ENCODE peak calls at places on chromosomes 13 and 19, in six cellular contexts. One of them, this sample, is unnamed.

GRCh38 chr19:38270587-38271167 is 6.3 kb downstream of the SPINT2 start:
- DNase-seq in uterus: no peak
- DNase-seq in aorta: no peak
- DNase-seq in transverse colon: no peak
- DNase-seq in ovary: no peak
- DNase-seq in CD8-positive, alpha-beta T cell: no peak
- DNase-seq in this sample: no peak

GRCh38 chr13:95607363-95607762 is 37.1 kb downstream of the DZIP1 start:
- DNase-seq in uterus: no peak
- DNase-seq in aorta: no peak
- DNase-seq in transverse colon: no peak
- DNase-seq in ovary: no peak
- DNase-seq in CD8-positive, alpha-beta T cell: no peak
- DNase-seq in this sample: no peak

GRCh38 chr19:6773323-6773931 is 919 bp downstream of the VAV1 start:
- DNase-seq in uterus: no peak
- DNase-seq in aorta: peak; percentile 77
- DNase-seq in transverse colon: peak; percentile 61
- DNase-seq in ovary: no peak
- DNase-seq in CD8-positive, alpha-beta T cell: peak; percentile 70
- DNase-seq in this sample: no peak

GRCh38 chr19:34131100-34131499 is 41.2 kb upstream of the LSM14A start:
- DNase-seq in uterus: no peak
- DNase-seq in aorta: no peak
- DNase-seq in transverse colon: no peak
- DNase-seq in ovary: no peak
- DNase-seq in CD8-positive, alpha-beta T cell: no peak
- DNase-seq in this sample: no peak

GRCh38 chr13:110950819-110951570 is 36.1 kb upstream of the ANKRD10 start:
- DNase-seq in uterus: no peak
- DNase-seq in aorta: no peak
- DNase-seq in transverse colon: no peak
- DNase-seq in ovary: no peak
- DNase-seq in CD8-positive, alpha-beta T cell: no peak
- DNase-seq in this sample: no peak

GRCh38 chr13:34571716-34572115 is 370.4 kb upstream of the NBEA start:
- DNase-seq in uterus: no peak
- DNase-seq in aorta: no peak
- DNase-seq in transverse colon: no peak
- DNase-seq in ovary: no peak
- DNase-seq in CD8-positive, alpha-beta T cell: no peak
- DNase-seq in this sample: no peak

GRCh38 chr13:82817133-82817532 is 1065.1 kb downstream of the SLITRK1 start:
- DNase-seq in uterus: no peak
- DNase-seq in aorta: no peak
- DNase-seq in transverse colon: no peak
- DNase-seq in ovary: no peak
- DNase-seq in CD8-positive, alpha-beta T cell: no peak
- DNase-seq in this sample: no peak

GRCh38 chr13:75910591-75910990 is 274.5 kb downstream of the LMO7 start:
- DNase-seq in uterus: no peak
- DNase-seq in aorta: no peak
- DNase-seq in transverse colon: no peak
- DNase-seq in ovary: no peak
- DNase-seq in CD8-positive, alpha-beta T cell: no peak
- DNase-seq in this sample: no peak

GRCh38 chr13:98664924-98665637 is 87.4 kb downstream of the SLC15A1 start:
- DNase-seq in uterus: no peak
- DNase-seq in aorta: no peak
- DNase-seq in transverse colon: no peak
- DNase-seq in ovary: no peak
- DNase-seq in CD8-positive, alpha-beta T cell: no peak
- DNase-seq in this sample: no peak

GRCh38 chr13:72782717-72783116 is 784 bp downstream of the PIBF1 start:
- DNase-seq in uterus: no peak
- DNase-seq in aorta: no peak
- DNase-seq in transverse colon: no peak
- DNase-seq in ovary: no peak
- DNase-seq in CD8-positive, alpha-beta T cell: no peak
- DNase-seq in this sample: no peak

GRCh38 chr19:50333235-50333736 is 4.1 kb upstream of the KCNC3 start:
- DNase-seq in uterus: peak; percentile 55
- DNase-seq in aorta: peak; percentile 92
- DNase-seq in transverse colon: peak; percentile 88
- DNase-seq in ovary: peak; percentile 47
- DNase-seq in CD8-positive, alpha-beta T cell: peak; percentile 88
- DNase-seq in this sample: peak; percentile 92

GRCh38 chr19:2691951-2692350 is 10.5 kb downstream of the GNG7 start:
- DNase-seq in uterus: no peak
- DNase-seq in aorta: no peak
- DNase-seq in transverse colon: no peak
- DNase-seq in ovary: no peak
- DNase-seq in CD8-positive, alpha-beta T cell: no peak
- DNase-seq in this sample: no peak

GRCh38 chr19:36128392-36128736 is 11.5 kb upstream of the CAPNS1 start:
- DNase-seq in uterus: no peak
- DNase-seq in aorta: no peak
- DNase-seq in transverse colon: peak; percentile 64
- DNase-seq in ovary: no peak
- DNase-seq in CD8-positive, alpha-beta T cell: no peak
- DNase-seq in this sample: no peak

GRCh38 chr13:24931450-24932217 is 164.3 kb upstream of the PABPC3 start:
- DNase-seq in uterus: no peak
- DNase-seq in aorta: no peak
- DNase-seq in transverse colon: no peak
- DNase-seq in ovary: no peak
- DNase-seq in CD8-positive, alpha-beta T cell: no peak
- DNase-seq in this sample: no peak

GRCh38 chr19:38898788-38899446 is 501 bp downstream of the SIRT2 start:
- DNase-seq in uterus: peak; percentile 31
- DNase-seq in aorta: no peak
- DNase-seq in transverse colon: no peak
- DNase-seq in ovary: no peak
- DNase-seq in CD8-positive, alpha-beta T cell: no peak
- DNase-seq in this sample: peak; percentile 61

GRCh38 chr13:25286308-25286968 is 850 bp downstream of the MTMR6 start:
- DNase-seq in uterus: no peak
- DNase-seq in aorta: no peak
- DNase-seq in transverse colon: peak; percentile 44
- DNase-seq in ovary: no peak
- DNase-seq in CD8-positive, alpha-beta T cell: peak; percentile 53
- DNase-seq in this sample: no peak

GRCh38 chr19:47587295-47587694 is 14.3 kb upstream of the ZNF541 start:
- DNase-seq in uterus: no peak
- DNase-seq in aorta: peak; percentile 49
- DNase-seq in transverse colon: no peak
- DNase-seq in ovary: no peak
- DNase-seq in CD8-positive, alpha-beta T cell: no peak
- DNase-seq in this sample: no peak

GRCh38 chr19:47580397-47580796 is 7.4 kb upstream of the ZNF541 start:
- DNase-seq in uterus: no peak
- DNase-seq in aorta: no peak
- DNase-seq in transverse colon: no peak
- DNase-seq in ovary: no peak
- DNase-seq in CD8-positive, alpha-beta T cell: no peak
- DNase-seq in this sample: no peak

GRCh38 chr19:47581605-47582319 is 8.8 kb upstream of the ZNF541 start:
- DNase-seq in uterus: no peak
- DNase-seq in aorta: peak; percentile 31
- DNase-seq in transverse colon: no peak
- DNase-seq in ovary: no peak
- DNase-seq in CD8-positive, alpha-beta T cell: no peak
- DNase-seq in this sample: no peak

DNA sequence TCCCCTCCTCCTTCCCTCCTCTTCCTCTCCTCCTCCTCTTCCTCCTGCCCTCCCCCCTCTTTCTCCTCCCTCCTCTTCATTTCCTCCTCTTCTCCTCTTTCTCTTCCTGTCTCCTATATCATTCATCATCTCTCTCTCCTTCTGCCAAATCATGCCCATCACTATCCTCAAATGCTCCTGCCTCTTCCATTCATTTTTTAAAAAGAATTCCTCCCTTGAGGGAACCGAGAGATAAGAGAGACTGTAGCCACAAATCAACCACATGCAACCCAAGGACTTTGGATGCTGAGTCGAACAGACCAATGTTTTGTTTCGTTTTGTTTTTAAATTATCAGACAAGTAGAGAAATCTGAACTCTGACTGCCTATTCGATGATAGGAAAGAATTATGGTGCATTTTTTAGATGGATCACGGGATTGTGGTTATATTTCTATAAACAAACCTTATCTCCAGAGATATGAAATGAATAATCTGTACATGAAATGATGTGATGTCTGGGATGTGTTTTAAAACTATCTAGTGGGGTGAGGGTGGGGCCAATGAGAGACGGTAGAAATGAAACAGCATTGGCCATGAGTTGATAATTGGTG is 9.5 kb upstream of the ZNF541 start:
- DNase-seq in uterus: no peak
- DNase-seq in aorta: no peak
- DNase-seq in transverse colon: no peak
- DNase-seq in ovary: no peak
- DNase-seq in CD8-positive, alpha-beta T cell: no peak
- DNase-seq in this sample: no peak
- H3K4me3 ChIP-seq in uterus: no peak overlapping the region
- H3K4me3 ChIP-seq in aorta: no peak overlapping the region
- H3K4me3 ChIP-seq in transverse colon: no peak overlapping the region
- H3K4me3 ChIP-seq in ovary: no peak overlapping the region
- H3K4me3 ChIP-seq in CD8-positive, alpha-beta T cell: no peak overlapping the region
- H3K4me3 ChIP-seq in this sample: no peak overlapping the region

DNA sequence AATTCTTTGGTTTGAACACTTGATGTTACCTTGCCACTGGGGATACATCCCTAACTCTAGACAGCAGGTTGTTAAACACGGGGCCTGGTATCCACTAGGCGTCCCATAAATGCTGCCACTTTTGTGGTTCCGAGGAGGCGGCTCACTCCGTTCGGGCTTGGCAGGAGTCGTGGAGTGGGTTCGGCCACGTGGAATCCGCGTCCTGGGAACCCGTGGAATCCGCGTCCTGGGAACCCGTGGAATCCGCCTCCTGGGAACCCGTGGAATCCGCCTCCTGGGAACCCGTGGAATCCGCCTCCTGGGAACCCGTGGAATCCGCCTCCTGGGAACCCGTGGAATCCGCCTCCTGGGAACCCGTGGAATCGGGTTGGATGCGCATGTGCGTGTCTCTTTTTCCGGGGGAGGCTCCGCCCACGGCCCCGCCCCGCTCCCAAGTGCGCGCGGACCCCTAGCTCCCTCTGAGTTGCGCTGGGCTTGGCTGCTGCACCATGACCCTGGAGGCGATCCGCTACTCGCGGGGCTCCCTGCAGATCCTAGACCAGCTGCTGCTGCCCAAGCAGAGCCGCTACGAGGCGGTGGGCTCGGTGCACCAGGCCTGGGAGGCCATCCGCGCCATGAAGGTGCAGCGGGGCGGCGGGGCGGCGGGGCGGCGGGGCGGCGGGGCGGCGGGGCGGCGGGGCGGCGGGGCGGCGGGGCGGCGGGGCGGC is at the start of gene MRI1:
- DNase-seq in uterus: peak; percentile 83
- DNase-seq in aorta: peak; percentile 94
- DNase-seq in transverse colon: peak; percentile 83
- DNase-seq in ovary: peak; percentile 87
- DNase-seq in CD8-positive, alpha-beta T cell: peak; percentile 81
- DNase-seq in this sample: peak; percentile 80
- H3K4me3 ChIP-seq in uterus: peak within 1 kb of the TSS; percentile 49
- H3K4me3 ChIP-seq in aorta: peak within 1 kb of the TSS; percentile 78
- H3K4me3 ChIP-seq in transverse colon: peak within 1 kb of the TSS; percentile 88
- H3K4me3 ChIP-seq in ovary: peak within 1 kb of the TSS; percentile 62
- H3K4me3 ChIP-seq in CD8-positive, alpha-beta T cell: peak within 1 kb of the TSS; percentile 64
- H3K4me3 ChIP-seq in this sample: peak within 1 kb of the TSS; percentile 80

GRCh38 chr19:54572696-54573311 is 786 bp upstream of the LILRA2 start:
- DNase-seq in uterus: no peak
- DNase-seq in aorta: no peak
- DNase-seq in transverse colon: no peak
- DNase-seq in ovary: no peak
- DNase-seq in CD8-positive, alpha-beta T cell: no peak
- DNase-seq in this sample: no peak
- H3K4me3 ChIP-seq in uterus: no peak overlapping the region
- H3K4me3 ChIP-seq in aorta: no peak overlapping the region
- H3K4me3 ChIP-seq in transverse colon: no peak overlapping the region
- H3K4me3 ChIP-seq in ovary: no peak overlapping the region
- H3K4me3 ChIP-seq in CD8-positive, alpha-beta T cell: no peak overlapping the region
- H3K4me3 ChIP-seq in this sample: no peak overlapping the region

DNA sequence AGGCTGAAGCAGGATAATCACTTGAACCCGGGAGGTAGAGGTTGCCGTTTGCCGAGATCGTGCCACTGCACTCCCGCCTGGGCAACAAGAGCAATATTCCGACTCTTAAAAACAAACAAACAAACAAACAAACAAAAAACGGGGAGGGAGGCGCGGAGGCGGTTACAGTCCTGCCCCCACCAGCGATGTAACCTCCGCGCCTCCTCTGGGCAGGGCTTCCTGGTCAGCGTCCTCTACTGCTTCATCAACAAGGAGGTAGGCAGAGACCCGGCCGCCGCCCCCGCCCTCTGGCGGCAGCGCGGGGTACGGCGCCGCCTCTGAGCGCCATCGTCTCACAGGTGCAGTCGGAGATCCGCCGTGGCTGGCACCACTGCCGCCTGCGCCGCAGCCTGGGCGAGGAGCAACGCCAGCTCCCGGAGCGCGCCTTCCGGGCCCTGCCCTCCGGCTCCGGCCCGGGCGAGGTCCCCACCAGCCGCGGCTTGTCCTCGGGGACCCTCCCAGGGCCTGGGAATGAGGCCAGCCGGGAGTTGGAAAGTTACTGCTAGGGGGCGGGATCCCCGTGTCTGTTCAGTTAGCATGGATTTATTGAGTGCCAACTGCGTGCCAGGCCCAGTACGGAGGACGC is 10.2 kb downstream of the SNRPD2 start:
- DNase-seq in uterus: peak; percentile 80
- DNase-seq in aorta: peak; percentile 94
- DNase-seq in transverse colon: peak; percentile 93
- DNase-seq in ovary: peak; percentile 73
- DNase-seq in CD8-positive, alpha-beta T cell: peak; percentile 94
- DNase-seq in this sample: peak; percentile 92
- H3K4me3 ChIP-seq in uterus: peak overlapping the region; percentile 30
- H3K4me3 ChIP-seq in aorta: no peak overlapping the region
- H3K4me3 ChIP-seq in transverse colon: peak overlapping the region; percentile 11
- H3K4me3 ChIP-seq in ovary: peak overlapping the region; percentile 32
- H3K4me3 ChIP-seq in CD8-positive, alpha-beta T cell: peak overlapping the region; percentile 50
- H3K4me3 ChIP-seq in this sample: peak overlapping the region; percentile 23

DNA sequence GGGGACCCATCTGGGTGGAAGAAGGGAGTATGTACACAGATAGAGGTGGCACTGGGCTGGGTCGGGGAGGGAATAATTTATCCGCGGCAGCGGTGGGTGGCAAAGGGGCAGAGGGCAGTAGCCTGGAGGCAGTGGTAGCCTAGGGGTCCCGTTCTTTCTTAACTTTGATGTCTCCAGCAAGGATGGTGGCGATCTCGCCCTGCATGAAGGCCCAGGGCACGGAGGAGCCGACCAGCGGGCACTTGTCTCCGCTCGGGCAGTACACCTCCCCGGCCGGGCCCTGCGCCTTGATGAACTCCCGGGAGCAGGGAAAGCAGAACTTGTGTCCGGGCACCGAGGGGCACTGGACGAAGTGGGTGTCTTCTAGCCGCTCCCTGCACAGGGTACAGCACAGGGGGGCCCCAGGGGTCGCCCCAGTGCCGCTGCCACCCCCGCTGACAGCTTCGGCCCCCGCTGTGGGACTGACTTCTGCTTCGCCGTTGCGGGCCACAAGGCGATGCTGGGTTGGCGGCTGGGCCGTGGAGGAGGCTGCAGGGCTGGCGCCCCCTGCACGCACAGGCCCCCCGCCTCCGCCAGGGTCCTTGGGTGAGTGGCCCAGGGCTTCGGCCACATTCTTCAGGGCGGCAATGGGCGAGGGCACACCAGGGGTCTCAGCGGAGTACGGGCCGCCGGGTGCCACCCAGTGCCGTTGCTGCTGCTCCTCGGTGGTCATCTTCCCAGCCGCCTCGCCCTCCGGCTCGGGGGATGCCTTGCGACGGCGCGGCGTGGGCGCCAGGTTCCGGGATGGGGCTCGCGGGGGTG is 1.9 kb downstream of the IRF2BP1 start:
- DNase-seq in uterus: no peak
- DNase-seq in aorta: no peak
- DNase-seq in transverse colon: no peak
- DNase-seq in ovary: peak; percentile 50
- DNase-seq in CD8-positive, alpha-beta T cell: no peak
- DNase-seq in this sample: no peak
- H3K4me3 ChIP-seq in uterus: no peak overlapping the region
- H3K4me3 ChIP-seq in aorta: no peak overlapping the region
- H3K4me3 ChIP-seq in transverse colon: no peak overlapping the region
- H3K4me3 ChIP-seq in ovary: no peak overlapping the region
- H3K4me3 ChIP-seq in CD8-positive, alpha-beta T cell: peak overlapping the region; percentile 35
- H3K4me3 ChIP-seq in this sample: no peak overlapping the region